ENCODE peak calls at places on chromosomes 2 and 18, in five cellular contexts. D is PC-9, T is breast epithelium, S is skeletal muscle cell, B is WERI-Rb-1. M is an unnamed sample.

GRCh38 chr2:237774811-237775553 is 23.6 kb upstream of the RBM44 start:
- DNase-seq in B (peak), D (peak), S (no peak), T (peak), M (no peak)

GRCh38 chr2:239208470-239209180 is 192.2 kb downstream of the HDAC4 start:
- DNase-seq in S (no peak), D (no peak), B (no peak), T (no peak), M (no peak)

GRCh38 chr2:71932027-71932779 is 215.5 kb downstream of the CYP26B1 start:
- DNase-seq in T (no peak), B (peak), S (no peak), D (no peak), M (no peak)

GRCh38 chr18:56028514-56028913 is 440.5 kb upstream of the TCF4 start:
- DNase-seq in B (no peak), S (peak), T (no peak), D (peak), M (no peak)

GRCh38 chr2:182456784-182457183 is 29.9 kb upstream of the PDE1A start:
- DNase-seq in D (no peak), B (no peak), S (no peak), T (no peak), M (no peak)

GRCh38 chr18:46678785-46679404 is 21.9 kb upstream of the LOXHD1 start:
- DNase-seq in B (no peak), T (no peak), D (no peak), S (no peak), M (no peak)

GRCh38 chr18:5646739-5647138 is 102.9 kb upstream of the EPB41L3 start:
- DNase-seq in T (no peak), D (no peak), S (no peak), B (no peak), M (no peak)

GRCh38 chr2:148167241-148167766 is 146.4 kb downstream of the MBD5 start:
- DNase-seq in S (no peak), D (no peak), T (no peak), B (no peak), M (no peak)

GRCh38 chr2:211879323-211879722 is 659.3 kb downstream of the ERBB4 start:
- DNase-seq in S (no peak), T (no peak), D (no peak), B (no peak), M (no peak)

GRCh38 chr2:45190481-45190880 is 181.2 kb upstream of the SIX2 start:
- DNase-seq in S (no peak), D (no peak), B (no peak), T (no peak), M (no peak)

DNA sequence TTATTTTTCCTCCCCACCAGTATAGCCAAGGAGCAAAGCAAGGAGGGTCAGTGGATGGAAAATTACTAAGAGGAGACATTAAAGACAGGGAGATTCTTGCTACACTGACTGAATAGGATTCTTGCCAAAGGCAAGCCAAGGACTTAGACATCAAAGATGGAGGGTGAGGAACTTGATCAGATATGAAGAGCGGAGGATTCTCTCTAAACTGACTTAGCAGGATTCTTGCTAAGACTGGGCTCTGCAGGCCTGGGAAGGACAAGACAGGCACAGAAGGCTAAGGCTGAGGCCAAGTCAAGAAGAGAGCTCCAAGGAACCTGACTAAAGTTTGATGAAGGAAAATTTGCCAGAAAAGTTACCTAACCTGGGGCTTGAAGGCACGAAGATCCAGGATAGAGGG is 143.9 kb upstream of the RMP24 start:
- DNase-seq in D (no peak), S (no peak), T (no peak), B (no peak), M (no peak)
- H3K4me3 ChIP-seq in D (no peak), S (no peak), T (no peak), B (no peak), M (no peak)

GRCh38 chr2:119929537-119929936 is 83.3 kb upstream of the EPB41L5 start:
- DNase-seq in S (no peak), T (no peak), D (no peak), B (no peak), M (no peak)
- H3K4me3 ChIP-seq in S (no peak), T (no peak), D (no peak), B (no peak), M (no peak)

GRCh38 chr2:163717474-163717873 is 18.3 kb downstream of the FIGN start:
- DNase-seq in S (no peak), B (no peak), T (no peak), D (no peak), M (no peak)

GRCh38 chr2:163716101-163716500 is 19.7 kb downstream of the FIGN start:
- DNase-seq in T (no peak), S (no peak), D (no peak), B (no peak), M (no peak)

GRCh38 chr2:163719278-163719677 is 16.5 kb downstream of the FIGN start:
- DNase-seq in D (no peak), T (no peak), B (no peak), S (no peak), M (no peak)

GRCh38 chr2:163715199-163715598 is 20.6 kb downstream of the FIGN start:
- DNase-seq in B (no peak), T (no peak), S (no peak), D (no peak), M (no peak)

GRCh38 chr2:163717993-163718680 is 17.7 kb downstream of the FIGN start:
- DNase-seq in T (no peak), S (no peak), B (no peak), D (no peak), M (no peak)
- H3K4me3 ChIP-seq in T (no peak), S (no peak), B (no peak), D (no peak), M (no peak)

DNA sequence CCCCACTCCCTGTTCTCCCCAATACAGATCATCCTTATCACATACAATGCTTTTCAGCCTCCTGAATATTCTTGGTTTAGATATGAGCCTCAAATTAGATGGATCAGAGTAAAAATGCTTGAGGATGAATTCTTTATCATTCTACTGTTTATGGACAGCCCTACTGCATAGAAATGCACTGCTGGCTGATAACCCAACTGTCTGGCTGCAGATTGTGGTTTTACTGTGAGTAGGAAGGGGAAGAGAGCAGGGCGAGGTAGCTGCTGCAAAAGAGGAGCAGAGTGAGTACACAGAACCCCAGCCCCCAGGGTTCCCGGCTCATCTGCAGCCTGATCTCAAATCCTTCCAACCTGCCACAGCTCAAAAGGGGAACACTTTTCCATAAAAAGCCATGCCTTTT is 29.4 kb upstream of the NCOA1 start:
- DNase-seq in T (no peak), B (no peak), S (no peak), D (no peak), M (no peak)
- H3K4me3 ChIP-seq in T (no peak), B (no peak), S (no peak), D (no peak), M (no peak)

GRCh38 chr18:9380101-9380500 is 45.5 kb downstream of the TWSG1 start:
- DNase-seq in B (no peak), S (no peak), T (no peak), D (no peak), M (no peak)

GRCh38 chr18:9379118-9379517 is 44.5 kb downstream of the TWSG1 start:
- DNase-seq in S (no peak), D (no peak), T (no peak), B (no peak), M (no peak)

DNA sequence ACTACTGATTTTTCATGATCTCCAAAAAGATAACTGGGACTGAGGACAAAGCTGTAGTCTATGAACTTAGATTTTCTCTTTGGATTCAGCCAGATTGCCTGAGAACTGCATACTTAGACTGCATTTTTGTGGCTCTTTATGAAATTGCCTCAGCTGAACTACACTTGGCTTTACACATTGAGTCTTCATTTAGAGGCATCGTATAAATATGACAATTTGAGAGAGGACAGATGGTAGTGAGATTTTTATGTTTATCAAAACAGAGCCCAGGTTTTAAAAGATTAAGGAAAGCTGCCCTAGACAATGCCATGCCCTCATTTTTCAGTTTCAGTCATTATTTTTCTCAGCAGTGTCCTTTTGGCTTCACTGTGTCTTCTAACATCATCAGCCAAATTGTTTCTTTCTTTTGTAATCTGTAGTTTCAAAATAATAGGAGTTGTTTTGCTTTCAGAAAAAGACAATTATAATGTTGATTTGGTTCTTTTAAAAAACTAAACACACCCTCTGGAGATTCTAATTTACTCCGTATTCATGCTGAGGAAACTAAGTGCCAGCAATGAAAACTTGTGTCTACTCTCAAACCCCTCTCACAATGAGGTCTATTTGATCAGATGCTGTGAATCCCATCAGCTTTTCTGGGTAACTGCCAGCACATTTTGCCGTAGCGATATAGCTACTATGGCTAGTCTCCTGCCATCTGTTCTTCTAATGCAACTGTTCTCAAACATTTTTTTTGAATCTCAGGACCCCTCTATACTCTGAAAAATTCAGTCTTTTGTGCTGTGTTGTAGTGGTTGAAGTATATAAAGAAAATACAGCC is 46.2 kb downstream of the TWSG1 start:
- DNase-seq in T (no peak), S (no peak), B (peak), D (no peak), M (no peak)
- H3K4me3 ChIP-seq in T (no peak), S (no peak), B (peak), D (no peak), M (no peak)

GRCh38 chr2:108458082-108458481 is 9.1 kb downstream of the GCC2 start:
- DNase-seq in D (no peak), B (no peak), S (no peak), T (no peak), M (no peak)
- H3K4me3 ChIP-seq in D (no peak), B (no peak), S (no peak), T (no peak), M (no peak)

GRCh38 chr2:43426305-43427031 is 169.4 kb downstream of the THADA start:
- DNase-seq in S (peak), B (no peak), T (peak), D (peak), M (no peak)
- H3K4me3 ChIP-seq in S (no peak), B (no peak), T (no peak), D (peak), M (no peak)